ENCODE peak calls at places on chromosomes 2 and 18, in nine cellular contexts. F is WTC11; R is HuH-7.5; M is AG08395; V is activated naive CD4-positive, alpha-beta T cell treated with Interleukin-2 at 50 U/mL for 16 hours; E is ovary; C is posterior cingulate gyrus; T is lung microvascular endothelial cell; W is NCI-H1092. H is an unnamed sample.

GRCh38 chr2:190841707-190842505 is 38.7 kb upstream of the GLS start:
- DNase-seq in F (no peak), R (peak), M (peak), V (no peak), E (no peak), C (no peak), T (no peak), W (no peak), H (no peak)

GRCh38 chr2:5690231-5690630 is 2.0 kb upstream of the SOX11 start:
- DNase-seq in F (no peak), R (no peak), M (no peak), V (no peak), E (no peak), C (no peak), T (no peak), W (no peak), H (no peak)

GRCh38 chr2:72116081-72116533 is 31.6 kb downstream of the CYP26B1 start:
- DNase-seq in F (peak), R (no peak), M (no peak), V (no peak), E (no peak), C (no peak), T (no peak), W (no peak), H (no peak)

GRCh38 chr2:37323770-37324535 is 680 bp downstream of the PRKD3 start:
- DNase-seq in F (no peak), R (no peak), M (no peak), V (peak), E (no peak), C (no peak), T (peak), W (no peak), H (no peak)

GRCh38 chr2:2848621-2849443 is 517.8 kb upstream of the MYT1L start:
- DNase-seq in F (peak), R (no peak), M (no peak), V (no peak), E (no peak), C (peak), T (no peak), W (peak), H (no peak)

GRCh38 chr2:119293900-119294299 is 70.3 kb downstream of the STEAP3 start:
- DNase-seq in F (no peak), R (no peak), M (no peak), V (no peak), E (no peak), C (no peak), T (no peak), W (no peak), H (no peak)

GRCh38 chr18:22682720-22683119 is 250.4 kb upstream of the RBBP8 start:
- DNase-seq in F (no peak), R (no peak), M (no peak), V (no peak), E (no peak), C (no peak), T (no peak), W (no peak), H (no peak)

GRCh38 chr2:154704991-154705390 is 6.5 kb downstream of the KCNJ3 start:
- DNase-seq in F (no peak), R (no peak), M (no peak), V (no peak), E (no peak), C (no peak), T (no peak), W (no peak), H (no peak)

GRCh38 chr2:17076535-17076934 is 410.9 kb upstream of the CYRIA start:
- DNase-seq in F (no peak), R (no peak), M (no peak), V (no peak), E (no peak), C (no peak), T (no peak), W (no peak), H (no peak)

GRCh38 chr2:150063432-150063889 is 424.0 kb downstream of the RND3 start:
- DNase-seq in F (no peak), R (no peak), M (peak), V (no peak), E (no peak), C (no peak), T (peak), W (no peak), H (no peak)

GRCh38 chr18:23662309-23663263 is at the start of gene ANKRD29:
- DNase-seq in F (peak), R (peak), M (peak), V (peak), E (peak), C (peak), T (peak), W (no peak), H (no peak)

GRCh38 chr2:3470166-3470651 is 49.1 kb downstream of the ADI1 start:
- DNase-seq in F (no peak), R (no peak), M (peak), V (no peak), E (peak), C (no peak), T (peak), W (no peak), H (no peak)

GRCh38 chr2:187526776-187527175 is 27.5 kb downstream of the TFPI start:
- DNase-seq in F (no peak), R (no peak), M (no peak), V (no peak), E (no peak), C (no peak), T (no peak), W (no peak), H (no peak)

GRCh38 chr2:232540441-232541041 is 1.0 kb downstream of the CHRNG start:
- DNase-seq in F (no peak), R (no peak), M (no peak), V (no peak), E (no peak), C (no peak), T (no peak), W (no peak), H (no peak)

GRCh38 chr2:236237468-236238190 is 26.6 kb downstream of the ASB18 start:
- DNase-seq in F (peak), R (no peak), M (no peak), V (no peak), E (no peak), C (no peak), T (no peak), W (no peak), H (no peak)

GRCh38 chr2:88057437-88057844 is 1.9 kb upstream of the KRCC1 start:
- DNase-seq in F (no peak), R (no peak), M (no peak), V (no peak), E (no peak), C (no peak), T (no peak), W (no peak), H (no peak)

GRCh38 chr2:8592736-8593135 is 89.1 kb upstream of the ID2 start:
- DNase-seq in F (no peak), R (no peak), M (no peak), V (no peak), E (no peak), C (no peak), T (no peak), W (no peak), H (no peak)

GRCh38 chr2:119486196-119486827 is 38.0 kb downstream of the SCTR start:
- DNase-seq in F (no peak), R (no peak), M (no peak), V (no peak), E (no peak), C (no peak), T (no peak), W (no peak), H (no peak)

GRCh38 chr18:46250084-46250811 is 146.1 kb downstream of the HAUS1 start:
- DNase-seq in F (no peak), R (no peak), M (peak), V (peak), E (no peak), C (no peak), T (peak), W (no peak), H (no peak)

GRCh38 chr2:97713296-97714083 is at the start of gene ZAP70:
- DNase-seq in F (no peak), R (no peak), M (no peak), V (peak), E (no peak), C (no peak), T (no peak), W (no peak), H (no peak)

GRCh38 chr2:73386894-73387636 is 1.4 kb downstream of the ALMS1 start:
- DNase-seq in F (no peak), R (no peak), M (no peak), V (no peak), E (no peak), C (no peak), T (no peak), W (no peak), H (no peak)

GRCh38 chr2:72973566-72974435 is 56.5 kb downstream of the EMX1 start:
- DNase-seq in F (peak), R (peak), M (peak), V (peak), E (no peak), C (peak), T (peak), W (peak), H (no peak)

GRCh38 chr2:182912518-182912915 is 46.1 kb upstream of the FRZB start:
- DNase-seq in F (no peak), R (no peak), M (no peak), V (no peak), E (no peak), C (no peak), T (no peak), W (no peak), H (no peak)

GRCh38 chr2:217437289-217437688 is 565.5 kb downstream of the TNS1 start:
- DNase-seq in F (no peak), R (no peak), M (no peak), V (no peak), E (peak), C (no peak), T (no peak), W (no peak), H (no peak)

GRCh38 chr2:119790466-119790865 is 30.7 kb downstream of the PTPN4 start:
- DNase-seq in F (no peak), R (no peak), M (no peak), V (no peak), E (no peak), C (no peak), T (no peak), W (no peak), H (no peak)

GRCh38 chr2:114009125-114009923 is 119.4 kb downstream of the ACTR3 start:
- DNase-seq in F (no peak), R (no peak), M (no peak), V (no peak), E (no peak), C (no peak), T (no peak), W (no peak), H (no peak)

GRCh38 chr2:176161817-176162626 is 4.9 kb downstream of the HOXD3 start:
- DNase-seq in F (no peak), R (no peak), M (peak), V (no peak), E (no peak), C (no peak), T (peak), W (no peak), H (no peak)

GRCh38 chr2:238817382-238817781 is 30.5 kb upstream of the TWIST2 start:
- DNase-seq in F (no peak), R (no peak), M (no peak), V (no peak), E (no peak), C (no peak), T (no peak), W (no peak), H (no peak)